ENCODE peak calls at places on chromosomes 5 and 9, in six cellular contexts. K, B, Q, P, J and N are unnamed samples.
A peak's percentile ranks its signal among the peaks of the same experiment; 100 is the strongest.

GRCh38 chr9:78029601-78030552 is 1.7 kb downstream of the GNAQ start:
- DNase-seq in Q (no peak), J (no peak), B (no peak), K (no peak), P (no peak), N (no peak)

GRCh38 chr9:132486706-132487350 is 76.8 kb downstream of the CFAP77 start:
- DNase-seq in Q (no peak), J (no peak), K (no peak), P (no peak), B (no peak), N (peak; percentile 39)

GRCh38 chr5:54603372-54603771 is 85.8 kb downstream of the SNX18 start:
- DNase-seq in J (no peak), P (no peak), B (no peak), K (no peak), Q (no peak), N (no peak)

GRCh38 chr5:124901081-124901480 is 154.6 kb upstream of the ZNF608 start:
- DNase-seq in B (no peak), J (no peak), Q (no peak), P (no peak), K (no peak), N (no peak)

GRCh38 chr9:127349483-127350127 is 47.4 kb upstream of the SLC2A8 start:
- DNase-seq in Q (no peak), J (no peak), P (no peak), K (no peak), B (no peak), N (no peak)

GRCh38 chr9:16100596-16101091 is 547.8 kb downstream of the CCDC171 start:
- DNase-seq in Q (no peak), K (no peak), B (no peak), J (no peak), P (no peak), N (no peak)

GRCh38 chr5:82351754-82352145 is 73.6 kb upstream of the RPS23 start:
- DNase-seq in K (peak; percentile 68), P (no peak), J (peak; percentile 73), Q (no peak), B (peak; percentile 23), N (peak; percentile 30)

GRCh38 chr9:122218885-122219855 is 9.6 kb downstream of the LHX6 start:
- DNase-seq in K (no peak), P (no peak), J (no peak), Q (no peak), B (no peak), N (no peak)

GRCh38 chr5:77999013-77999798 is 223.1 kb upstream of the TBCA start:
- DNase-seq in K (no peak), P (no peak), B (no peak), J (no peak), Q (no peak), N (no peak)

GRCh38 chr5:57082441-57083067 is 91.3 kb upstream of the GPBP1 start:
- DNase-seq in Q (no peak), K (no peak), J (peak; percentile 51), B (no peak), P (no peak), N (no peak)

GRCh38 chr9:122133263-122133983 is 26.2 kb downstream of the NDUFA8 start:
- DNase-seq in Q (no peak), K (no peak), B (no peak), J (no peak), P (no peak), N (no peak)

GRCh38 chr5:170633235-170634041 is 129.6 kb downstream of the KCNIP1 start:
- DNase-seq in J (peak; percentile 27), B (no peak), Q (peak; percentile 20), P (no peak), K (peak; percentile 69), N (no peak)

GRCh38 chr5:132830436-132831094 is at the start of gene SHROOM1:
- DNase-seq in P (no peak), J (peak; percentile 66), B (peak; percentile 76), Q (no peak), K (peak; percentile 92), N (peak; percentile 73)

GRCh38 chr5:53946405-53947100 is 363.8 kb downstream of the ARL15 start:
- DNase-seq in J (no peak), Q (no peak), P (no peak), B (no peak), K (no peak), N (no peak)

GRCh38 chr9:36328798-36329411 is 70.7 kb upstream of the GNE start:
- DNase-seq in K (peak; percentile 51), J (peak; percentile 70), P (no peak), Q (no peak), B (no peak), N (peak; percentile 31)

GRCh38 chr5:95958308-95959014 is 3.2 kb downstream of the ELL2 start:
- DNase-seq in Q (no peak), P (no peak), J (peak; percentile 65), K (no peak), B (no peak), N (no peak)

GRCh38 chr9:81716409-81716808 is 27.1 kb upstream of the TLE1 start:
- DNase-seq in K (no peak), B (no peak), Q (no peak), P (no peak), J (no peak), N (no peak)

GRCh38 chr9:91253488-91253887 is 108.2 kb downstream of the AUH start:
- DNase-seq in B (no peak), K (peak; percentile 16), Q (no peak), J (peak; percentile 7), P (no peak), N (no peak)

GRCh38 chr5:145101246-145101645 is 733.9 kb downstream of the PRELID2 start:
- DNase-seq in B (no peak), J (peak; percentile 2), K (no peak), Q (no peak), P (no peak), N (no peak)

GRCh38 chr9:15349892-15350761 is 43.1 kb upstream of the TTC39B start:
- DNase-seq in P (no peak), K (no peak), J (peak; percentile 88), Q (no peak), B (no peak), N (no peak)

GRCh38 chr9:127557466-127557869 is 54.6 kb upstream of the STXBP1 start:
- DNase-seq in B (no peak), Q (no peak), P (no peak), K (no peak), J (no peak), N (no peak)

GRCh38 chr9:12889402-12890106 is 114.7 kb downstream of the LURAP1L start:
- DNase-seq in J (no peak), P (no peak), B (no peak), K (no peak), Q (no peak), N (no peak)

GRCh38 chr5:66708368-66708767 is 112.2 kb downstream of the MAST4 start:
- DNase-seq in Q (no peak), P (no peak), J (no peak), K (no peak), B (no peak), N (no peak)
- TF ChIP-seq POLR2A in Q (no peak), P (no peak), J (no peak), K (no peak), B (no peak), N (no peak)

DNA sequence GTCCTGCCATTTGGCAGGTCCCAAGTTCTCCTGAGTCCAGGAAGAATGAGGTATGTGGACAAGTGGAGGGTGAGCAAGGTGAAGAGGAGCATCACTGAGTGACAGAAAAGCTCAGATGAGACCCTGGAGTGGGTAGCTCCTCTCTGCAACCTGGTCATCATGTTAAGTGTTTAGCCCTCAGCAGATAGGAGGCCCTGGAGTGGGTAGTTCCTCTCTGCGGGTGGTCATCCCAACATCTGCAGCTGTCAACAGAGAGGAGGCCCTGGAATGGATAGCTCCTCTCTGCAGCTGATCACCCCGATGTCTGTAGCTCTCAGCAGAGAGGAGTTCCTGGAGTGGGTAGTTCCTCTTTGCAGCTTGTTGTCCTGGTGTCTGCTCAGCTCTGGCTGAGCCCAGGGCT is 48.4 kb downstream of the NDUFAF2 start:
- DNase-seq in K (no peak), B (no peak), P (no peak), J (no peak), Q (no peak), N (no peak)
- TF ChIP-seq TAF1 in K (no peak), B (no peak), P (no peak), J (no peak), Q (no peak), N (no peak)

GRCh38 chr9:130860458-130861316 is 25.6 kb downstream of the ABL1 start:
- DNase-seq in K (peak; percentile 93), J (no peak), Q (no peak), B (no peak), P (no peak), N (no peak)
- TF ChIP-seq POLR2AphosphoS5 in K (no peak), J (no peak), Q (no peak), B (no peak), P (no peak), N (no peak)

GRCh38 chr5:16936150-16937022 is at the start of gene MYO10:
- DNase-seq in K (peak; percentile 93), P (peak; percentile 50), B (peak; percentile 37), Q (no peak), J (no peak), N (peak; percentile 35)
- TF ChIP-seq POLR2A in K (no peak), P (peak; percentile 42), B (no peak), Q (no peak), J (no peak), N (no peak)

DNA sequence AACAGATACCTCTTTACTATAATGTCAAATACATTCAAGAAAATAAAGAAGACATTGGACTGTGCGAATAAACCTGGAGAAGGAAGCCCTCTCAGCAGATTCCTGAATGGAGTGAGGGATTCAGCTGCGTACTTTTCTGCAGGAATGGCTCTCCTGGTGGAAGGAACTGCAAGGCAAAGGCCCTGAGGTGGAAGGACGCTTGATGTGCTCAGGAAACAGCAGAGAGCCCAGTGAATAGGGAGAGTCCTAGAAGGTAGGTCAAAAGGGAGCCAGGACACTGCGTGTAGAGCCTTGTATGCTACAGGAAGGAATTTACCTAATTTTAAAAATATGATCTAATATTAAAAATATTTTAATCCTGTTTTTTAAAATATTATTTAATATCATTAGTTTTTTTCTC is 68.5 kb upstream of the TTC23L start:
- DNase-seq in J (no peak), B (no peak), P (no peak), Q (no peak), K (no peak), N (no peak)
- TF ChIP-seq TAF1 in J (no peak), B (no peak), P (no peak), Q (no peak), K (no peak), N (no peak)

DNA sequence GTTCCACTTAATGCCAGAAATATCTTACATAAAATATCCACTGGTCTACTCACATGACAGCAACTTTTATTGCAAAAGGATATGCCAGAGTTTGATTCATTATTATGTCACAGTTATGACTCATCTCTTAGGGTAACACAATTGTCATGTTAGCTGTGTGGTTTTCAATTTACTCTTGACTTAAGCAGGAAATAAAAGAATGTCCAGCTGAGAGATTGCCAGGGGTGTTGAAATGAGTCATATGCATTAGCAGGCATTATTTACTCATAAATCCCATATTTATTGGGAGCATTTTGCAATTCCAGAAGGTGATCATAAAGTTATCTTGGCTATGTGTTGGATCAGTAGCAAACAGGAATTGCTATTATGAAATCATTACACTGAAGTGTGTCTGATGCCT is 1164.6 kb upstream of the CDH18 start:
- DNase-seq in P (no peak), J (no peak), B (no peak), Q (no peak), K (no peak), N (no peak)
- TF ChIP-seq POLR2AphosphoS5 in P (no peak), J (no peak), B (no peak), Q (no peak), K (no peak), N (no peak)

GRCh38 chr9:79672236-79672635 is 100.5 kb downstream of the TLE4 start:
- DNase-seq in B (no peak), Q (no peak), K (no peak), J (no peak), P (no peak), N (no peak)
- TF ChIP-seq POLR2A in B (no peak), Q (no peak), K (no peak), J (no peak), P (no peak), N (no peak)